ENCODE peak calls at places on chromosome 1, in four cellular contexts. K, N, X and E are unnamed samples. For H3K27me3, the result is how much of the 10 kb centered on the place peaks cover.

GRCh38 chr1:161274874-161275273 is 16.3 kb downstream of the PCP4L1 start:
- DNase-seq in K (no peak), N (no peak), X (no peak), E (no peak)

GRCh38 chr1:203512830-203513578 is 19.1 kb downstream of the OPTC start:
- DNase-seq in K (no peak), N (no peak), X (peak), E (no peak)

GRCh38 chr1:54888080-54888733 is 1.2 kb upstream of the DHCR24 start:
- DNase-seq in K (no peak), N (peak), X (no peak), E (no peak)

GRCh38 chr1:110188116-110188618 is 21.9 kb upstream of the KCNC4 start:
- DNase-seq in K (no peak), N (no peak), X (no peak), E (no peak)

GRCh38 chr1:199018471-199019135 is 379.8 kb downstream of the PTPRC start:
- DNase-seq in K (no peak), N (no peak), X (no peak), E (peak)

GRCh38 chr1:43054961-43055360 is 96.3 kb upstream of the SLC2A1 start:
- DNase-seq in K (no peak), N (no peak), X (no peak), E (no peak)

GRCh38 chr1:163924041-163924440 is 602.3 kb downstream of the NUF2 start:
- DNase-seq in K (no peak), N (no peak), X (no peak), E (no peak)

GRCh38 chr1:10973552-10973951 is 38.9 kb upstream of the TARDBP start:
- DNase-seq in K (no peak), N (peak), X (no peak), E (peak)

GRCh38 chr1:1423245-1423597 is 2.1 kb upstream of the ANKRD65 start:
- DNase-seq in K (no peak), N (no peak), X (no peak), E (no peak)

GRCh38 chr1:91651671-91652071 is 151.0 kb downstream of the CDC7 start:
- DNase-seq in K (no peak), N (no peak), X (peak), E (no peak)

GRCh38 chr1:2416403-2416802 is 4.0 kb upstream of the PEX10 start:
- DNase-seq in K (peak), N (no peak), X (peak), E (peak)

GRCh38 chr1:47578026-47578861 is 140.4 kb downstream of the FOXD2 start:
- DNase-seq in K (peak), N (no peak), X (peak), E (no peak)

GRCh38 chr1:7956218-7957032 is 5.1 kb upstream of the PARK7 start:
- DNase-seq in K (no peak), N (no peak), X (no peak), E (no peak)

GRCh38 chr1:16921391-16922185 is at the start of gene CROCC:
- DNase-seq in K (no peak), N (peak), X (no peak), E (peak)

GRCh38 chr1:151281225-151281968 is 702 bp upstream of the ZNF687 start:
- DNase-seq in K (peak), N (peak), X (peak), E (peak)

GRCh38 chr1:98126740-98127139 is 205.9 kb upstream of the DPYD start:
- DNase-seq in K (no peak), N (no peak), X (no peak), E (no peak)

GRCh38 chr1:243287652-243288051 is 31.8 kb downstream of the SDCCAG8 start:
- DNase-seq in K (no peak), N (no peak), X (no peak), E (no peak)

GRCh38 chr1:42316292-42316691 is 18.7 kb downstream of the FOXJ3 start:
- DNase-seq in K (no peak), N (no peak), X (no peak), E (no peak)

GRCh38 chr1:41795205-41795762 is 123.4 kb downstream of the HIVEP3 start:
- DNase-seq in K (no peak), N (no peak), X (no peak), E (no peak)

GRCh38 chr1:8090241-8090702 is 64.2 kb upstream of the ERRFI1 start:
- DNase-seq in K (no peak), N (no peak), X (no peak), E (no peak)

GRCh38 chr1:172906778-172907592 is 143.8 kb downstream of the TNFSF18 start:
- DNase-seq in K (no peak), N (no peak), X (no peak), E (peak)

GRCh38 chr1:10768552-10768951 is 27.9 kb downstream of the CASZ1 start:
- DNase-seq in K (no peak), N (no peak), X (no peak), E (peak)

GRCh38 chr1:10200620-10201019 is 9.8 kb upstream of the KIF1B start:
- DNase-seq in K (no peak), N (no peak), X (no peak), E (no peak)

GRCh38 chr1:50967416-50968020 is 2.5 kb upstream of the CDKN2C start:
- DNase-seq in K (no peak), N (no peak), X (no peak), E (no peak)

GRCh38 chr1:230303822-230304221 is 122.3 kb downstream of the PGBD5 start:
- DNase-seq in K (no peak), N (no peak), X (no peak), E (no peak)

GRCh38 chr1:154760469-154760933 is 109.6 kb downstream of the KCNN3 start:
- DNase-seq in K (peak), N (peak), X (peak), E (no peak)

GRCh38 chr1:207807395-207808321 is 55.8 kb downstream of the CD46 start:
- DNase-seq in K (no peak), N (no peak), X (peak), E (no peak)

GRCh38 chr1:11654571-11655262 is at the start of gene FBXO44:
- DNase-seq in K (peak), N (peak), X (peak), E (no peak)

GRCh38 chr1:207115269-207115668 is 11.2 kb downstream of the C4BPA start:
- DNase-seq in K (no peak), N (no peak), X (no peak), E (no peak)

GRCh38 chr1:233945573-233945972 is 41.1 kb downstream of the SLC35F3 start:
- DNase-seq in K (no peak), N (no peak), X (no peak), E (no peak)

GRCh38 chr1:111517464-111518225 is 14.2 kb upstream of the ADORA3 start:
- DNase-seq in K (no peak), N (no peak), X (no peak), E (peak)

GRCh38 chr1:111513410-111514020 is 10.1 kb upstream of the ADORA3 start:
- DNase-seq in K (no peak), N (no peak), X (no peak), E (no peak)

GRCh38 chr1:111512132-111512874 is 8.9 kb upstream of the ADORA3 start:
- DNase-seq in K (no peak), N (no peak), X (no peak), E (no peak)

GRCh38 chr1:111516008-111516535 is 12.6 kb upstream of the ADORA3 start:
- DNase-seq in K (no peak), N (peak), X (peak), E (no peak)

GRCh38 chr1:111515291-111516007 is 12.0 kb upstream of the ADORA3 start:
- DNase-seq in K (no peak), N (no peak), X (peak), E (no peak)
- H3K4me3 ChIP-seq in K (peak), N (no peak), X (peak), E (no peak)

GRCh38 chr1:157310401-157310800 is 172.2 kb upstream of the ETV3 start:
- DNase-seq in K (no peak), N (peak), X (no peak), E (no peak)
- H3K27me3 ChIP-seq in K (under half), N (under half), X (under half), E (under half)

DNA sequence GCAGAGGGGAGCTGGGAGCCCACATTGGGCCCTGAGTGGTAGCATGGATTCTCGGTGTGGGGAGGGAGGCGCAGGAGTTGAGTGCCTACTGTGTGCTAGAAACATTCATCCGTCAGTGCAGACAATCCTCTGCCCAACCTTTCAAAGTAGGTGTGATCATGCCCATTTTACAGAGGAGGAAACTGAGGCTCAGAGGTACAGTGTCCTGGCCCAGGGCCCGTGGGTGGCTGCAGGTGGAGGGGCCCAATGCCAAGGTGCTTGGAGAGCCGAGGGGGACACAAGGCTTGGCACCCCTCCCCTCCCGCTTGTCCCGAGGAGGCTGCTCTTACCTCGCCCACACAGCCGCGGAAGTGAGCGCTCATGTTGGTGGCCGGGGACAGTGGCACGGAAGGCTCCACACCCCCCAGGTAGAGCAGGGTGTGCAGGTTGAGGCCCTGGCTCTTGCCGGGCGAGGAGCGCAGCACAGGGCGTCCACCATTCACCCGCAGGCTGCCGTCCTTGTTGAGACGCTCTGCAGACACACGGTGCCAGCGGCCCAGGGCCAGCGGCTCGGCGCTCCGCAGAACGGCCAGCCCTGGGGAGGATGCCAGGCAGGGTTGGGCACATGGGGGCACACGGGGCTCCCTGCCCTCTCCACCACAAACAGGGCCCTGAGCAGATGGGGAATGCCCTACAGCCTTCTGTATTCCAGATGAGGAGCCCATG is 16.6 kb downstream of the LDLRAD2 start:
- DNase-seq in K (no peak), N (no peak), X (no peak), E (no peak)
- TF ChIP-seq CTCF in K (no peak), N (no peak), X (no peak), E (no peak)

GRCh38 chr1:67685067-67685557 is at the start of gene GADD45A:
- DNase-seq in K (peak), N (peak), X (peak), E (peak)
- H3K4me3 ChIP-seq in K (peak), N (peak), X (peak), E (peak)

GRCh38 chr1:179575497-179576314 is at the start of gene NPHS2:
- DNase-seq in K (no peak), N (peak), X (no peak), E (no peak)
- H3K27me3 ChIP-seq in K (under half), N (half or more), X (half or more), E (under half)

GRCh38 chr1:63678200-63678599 is 85.0 kb downstream of the PGM1 start:
- DNase-seq in K (no peak), N (no peak), X (no peak), E (no peak)

GRCh38 chr1:63671514-63671913 is 78.3 kb downstream of the PGM1 start:
- DNase-seq in K (no peak), N (no peak), X (no peak), E (no peak)

GRCh38 chr1:63674865-63675815 is 81.9 kb downstream of the PGM1 start:
- DNase-seq in K (no peak), N (no peak), X (no peak), E (no peak)

GRCh38 chr1:63677497-63677896 is 84.3 kb downstream of the PGM1 start:
- DNase-seq in K (no peak), N (no peak), X (no peak), E (no peak)

DNA sequence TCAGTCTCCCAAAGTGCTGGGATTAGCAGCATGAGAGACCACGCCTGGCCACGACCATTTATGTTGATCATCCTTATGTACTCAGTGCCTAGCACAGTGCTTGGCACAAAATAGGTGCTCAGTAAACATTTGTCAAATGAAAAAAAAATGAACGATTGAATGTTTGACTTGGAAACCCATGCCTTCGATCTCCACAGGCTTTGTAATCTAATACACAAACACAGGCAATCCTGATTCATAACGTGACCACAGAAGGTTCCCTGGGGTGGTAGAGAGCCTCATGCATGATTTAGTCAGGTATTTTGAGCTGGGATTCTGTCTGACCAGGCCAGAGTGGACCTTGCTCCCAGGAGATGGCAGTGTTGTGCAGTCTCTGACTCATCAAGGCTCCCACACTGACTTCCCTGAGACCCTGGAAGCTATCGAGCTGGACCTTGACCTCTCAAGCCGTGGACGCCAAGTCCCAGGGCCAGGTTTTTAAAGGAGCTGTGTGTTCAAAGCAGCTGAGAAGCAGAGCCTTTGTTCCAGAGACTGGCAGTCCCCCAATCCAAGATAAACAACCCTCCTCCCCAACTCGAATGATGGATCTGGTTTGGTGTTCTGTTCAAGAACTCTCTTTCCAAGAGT is 81.1 kb downstream of the PGM1 start:
- DNase-seq in K (peak), N (peak), X (peak), E (peak)
- TF ChIP-seq CTCF in K (peak), N (peak), X (peak), E (peak)

DNA sequence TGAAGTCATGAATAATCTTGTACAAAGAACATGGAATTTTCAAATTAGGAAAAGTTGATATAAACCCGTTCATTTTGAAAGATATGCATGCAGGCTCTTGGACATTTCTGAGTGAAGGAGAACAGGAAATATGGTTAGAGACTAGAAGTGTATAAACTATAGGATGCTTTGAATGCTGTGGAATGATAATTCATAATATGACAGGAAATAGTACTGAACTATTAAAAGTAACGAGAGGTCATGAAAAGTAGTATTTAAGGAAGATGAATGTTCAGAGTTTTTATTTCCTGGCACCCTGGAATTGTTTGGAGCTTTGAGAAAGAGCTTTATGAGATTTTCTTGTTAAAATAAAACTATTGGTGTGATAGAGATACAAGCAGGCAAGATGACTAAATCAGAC is 18.7 kb upstream of the CRB1 start:
- DNase-seq in K (no peak), N (no peak), X (no peak), E (no peak)
- H3K4me3 ChIP-seq in K (no peak), N (no peak), X (no peak), E (no peak)